ENCODE peak calls at places on chromosome 10, in six cellular contexts. C, E, Y, G, L and D are unnamed samples.

GRCh38 chr10:95260397-95260881 is 30.4 kb downstream of the PDLIM1 start:
- DNase-seq in C (no peak), E (no peak), Y (no peak), G (peak), L (peak), D (no peak)

GRCh38 chr10:88676283-88677060 is 12.2 kb downstream of the LIPF start:
- DNase-seq in C (no peak), E (no peak), Y (no peak), G (no peak), L (no peak), D (no peak)

GRCh38 chr10:31581741-31582323 is 262.8 kb downstream of the ZEB1 start:
- DNase-seq in C (no peak), E (no peak), Y (no peak), G (no peak), L (no peak), D (no peak)

GRCh38 chr10:49053053-49053997 is 62.0 kb downstream of the VSTM4 start:
- DNase-seq in C (no peak), E (no peak), Y (no peak), G (no peak), L (no peak), D (peak)

GRCh38 chr10:121490906-121491519 is 107.2 kb downstream of the FGFR2 start:
- DNase-seq in C (peak), E (peak), Y (no peak), G (no peak), L (no peak), D (no peak)

GRCh38 chr10:102131286-102132170 is 1.3 kb upstream of the PPRC1 start:
- DNase-seq in C (no peak), E (no peak), Y (no peak), G (no peak), L (no peak), D (no peak)

GRCh38 chr10:95290801-95291633 is at the start of gene PDLIM1:
- DNase-seq in C (peak), E (peak), Y (peak), G (peak), L (no peak), D (peak)

GRCh38 chr10:131150126-131150525 is 161.4 kb downstream of the TCERG1L start:
- DNase-seq in C (no peak), E (no peak), Y (peak), G (no peak), L (no peak), D (no peak)

GRCh38 chr10:510415-510881 is 179.0 kb downstream of the DIP2C start:
- DNase-seq in C (peak), E (no peak), Y (no peak), G (no peak), L (no peak), D (peak)

GRCh38 chr10:133377818-133378250 is 1.2 kb upstream of the PAOX start:
- DNase-seq in C (no peak), E (no peak), Y (no peak), G (no peak), L (no peak), D (no peak)

GRCh38 chr10:48744587-48744986 is 59.9 kb downstream of the WDFY4 start:
- DNase-seq in C (no peak), E (no peak), Y (no peak), G (no peak), L (no peak), D (no peak)

GRCh38 chr10:101161494-101162299 is 30.6 kb downstream of the TLX1 start:
- DNase-seq in C (peak), E (peak), Y (peak), G (peak), L (peak), D (peak)

GRCh38 chr10:37816290-37816689 is 41.1 kb downstream of the ZNF248 start:
- DNase-seq in C (no peak), E (no peak), Y (no peak), G (no peak), L (no peak), D (no peak)

GRCh38 chr10:101485681-101486554 is 102.1 kb downstream of the POLL start:
- DNase-seq in C (peak), E (peak), Y (no peak), G (no peak), L (no peak), D (no peak)

GRCh38 chr10:96122824-96123223 is 7.3 kb upstream of the ZNF518A start:
- DNase-seq in C (no peak), E (no peak), Y (no peak), G (no peak), L (no peak), D (no peak)

GRCh38 chr10:115321360-115321759 is 228.2 kb downstream of the ATRNL1 start:
- DNase-seq in C (no peak), E (no peak), Y (no peak), G (no peak), L (no peak), D (no peak)

GRCh38 chr10:15401382-15401781 is 30.3 kb upstream of the FAM171A1 start:
- DNase-seq in C (no peak), E (no peak), Y (no peak), G (no peak), L (no peak), D (no peak)

GRCh38 chr10:120727001-120727400 is 124.2 kb upstream of the WDR11 start:
- DNase-seq in C (no peak), E (no peak), Y (no peak), G (no peak), L (no peak), D (no peak)

GRCh38 chr10:28716748-28717147 is 39.4 kb downstream of the BAMBI start:
- DNase-seq in C (no peak), E (no peak), Y (no peak), G (no peak), L (no peak), D (no peak)

GRCh38 chr10:73953665-73954064 is 42.7 kb downstream of the PLAU start:
- DNase-seq in C (no peak), E (no peak), Y (no peak), G (no peak), L (no peak), D (no peak)

GRCh38 chr10:116892873-116893685 is 43.8 kb downstream of the ENO4 start:
- DNase-seq in C (no peak), E (no peak), Y (no peak), G (no peak), L (no peak), D (peak)

GRCh38 chr10:11742009-11742778 is at the start of gene ECHDC3:
- DNase-seq in C (no peak), E (peak), Y (peak), G (peak), L (no peak), D (peak)

GRCh38 chr10:79313911-79314439 is 33.3 kb upstream of the PPIF start:
- DNase-seq in C (no peak), E (no peak), Y (no peak), G (no peak), L (no peak), D (no peak)

GRCh38 chr10:26881600-26882331 is 21.0 kb upstream of the ABI1 start:
- DNase-seq in C (no peak), E (no peak), Y (no peak), G (peak), L (no peak), D (no peak)

GRCh38 chr10:11454160-11454559 is 157.3 kb downstream of the USP6NL start:
- DNase-seq in C (no peak), E (no peak), Y (no peak), G (no peak), L (no peak), D (no peak)

GRCh38 chr10:4343798-4344370 is 482.1 kb upstream of the AKR1E2 start:
- DNase-seq in C (no peak), E (no peak), Y (no peak), G (no peak), L (no peak), D (no peak)

GRCh38 chr10:3790272-3790671 is 5.3 kb upstream of the KLF6 start:
- DNase-seq in C (no peak), E (no peak), Y (no peak), G (no peak), L (no peak), D (no peak)

GRCh38 chr10:22580711-22581110 is 133.7 kb downstream of the PIP4K2A start:
- DNase-seq in C (no peak), E (no peak), Y (no peak), G (no peak), L (no peak), D (no peak)

GRCh38 chr10:100923580-100923979 is 10.8 kb downstream of the SLF2 start:
- DNase-seq in C (no peak), E (no peak), Y (no peak), G (no peak), L (no peak), D (no peak)

GRCh38 chr10:110947061-110947595 is 27.7 kb downstream of the SHOC2 start:
- DNase-seq in C (no peak), E (no peak), Y (no peak), G (no peak), L (no peak), D (no peak)

GRCh38 chr10:73762915-73763314 is 18.7 kb downstream of the SEC24C start:
- DNase-seq in C (no peak), E (no peak), Y (no peak), G (no peak), L (no peak), D (no peak)

GRCh38 chr10:79449181-79450146 is 4.0 kb upstream of the ZCCHC24 start:
- DNase-seq in C (peak), E (no peak), Y (no peak), G (no peak), L (no peak), D (peak)

GRCh38 chr10:100970914-100971811 is 1.9 kb downstream of the SEMA4G start:
- DNase-seq in C (peak), E (peak), Y (no peak), G (no peak), L (no peak), D (no peak)

GRCh38 chr10:79068203-79068561 is 584 bp upstream of the ZMIZ1 start:
- DNase-seq in C (no peak), E (no peak), Y (no peak), G (peak), L (no peak), D (no peak)

DNA sequence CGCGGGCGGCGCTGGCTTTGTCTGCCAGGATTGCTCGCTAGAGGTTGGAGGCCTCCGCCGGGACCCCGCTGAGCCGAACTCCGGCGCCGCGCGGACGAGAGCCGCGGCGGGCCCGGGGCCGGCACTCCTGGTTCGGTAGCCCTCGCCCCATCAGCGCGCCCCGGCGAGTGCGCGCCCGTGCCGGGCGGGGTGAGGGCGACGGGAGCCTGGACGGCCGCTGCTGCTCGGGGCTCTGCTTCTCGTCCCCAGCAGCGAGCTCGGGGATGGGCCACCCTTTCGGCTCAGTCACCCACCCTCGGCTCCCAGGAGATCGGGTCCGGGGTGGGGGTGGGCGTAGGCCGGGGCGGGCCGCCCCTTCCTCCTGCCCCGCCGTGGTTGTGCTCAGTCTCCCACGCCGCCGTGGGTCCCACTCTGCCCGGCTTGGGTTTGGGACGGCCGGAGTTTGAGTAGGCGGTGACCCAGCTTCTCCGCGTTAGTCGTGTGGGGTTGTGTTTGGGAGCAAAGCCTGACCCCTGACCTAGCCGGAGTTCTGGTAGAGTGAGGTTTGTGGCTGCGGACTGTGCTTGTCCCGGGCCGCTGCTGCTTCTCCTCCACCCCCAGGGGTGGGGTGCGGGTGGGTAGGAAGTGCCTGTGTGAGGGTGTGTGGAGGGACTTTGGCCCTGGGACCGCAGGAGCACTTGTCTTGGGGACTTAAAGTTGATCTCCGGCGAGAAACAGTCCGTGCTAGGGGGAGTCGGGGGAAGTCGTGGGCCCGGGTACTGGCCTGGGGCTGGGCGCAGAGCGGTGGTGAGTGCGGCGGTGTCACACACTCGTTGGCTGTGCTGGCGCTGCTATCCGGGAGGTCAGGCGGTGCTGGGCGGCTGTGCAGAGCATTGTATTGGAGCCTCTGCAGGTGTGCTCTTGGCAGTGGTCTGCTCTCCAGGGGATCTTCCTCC is 683 bp downstream of the TSPAN14 start:
- DNase-seq in C (peak), E (peak), Y (no peak), G (peak), L (no peak), D (no peak)
- H3K4me3 ChIP-seq in C (peak), E (peak), Y (peak), G (peak), L (peak), D (peak)

GRCh38 chr10:119301397-119301796 is 94.0 kb downstream of the GRK5 start:
- DNase-seq in C (no peak), E (peak), Y (no peak), G (no peak), L (no peak), D (no peak)
- H3K27ac ChIP-seq in C (peak), E (peak), Y (peak), G (no peak), L (peak), D (peak)

GRCh38 chr10:72275351-72276012 is 1.8 kb downstream of the DDIT4 start:
- DNase-seq in C (no peak), E (peak), Y (no peak), G (peak), L (no peak), D (no peak)
- TF ChIP-seq POLR2AphosphoS5 in C (no peak), E (no peak), Y (peak), G (peak), L (peak), D (peak)

GRCh38 chr10:129652021-129652420 is 185.0 kb downstream of the MGMT start:
- DNase-seq in C (no peak), E (no peak), Y (no peak), G (no peak), L (no peak), D (no peak)

GRCh38 chr10:129654461-129654860 is 187.4 kb downstream of the MGMT start:
- DNase-seq in C (no peak), E (no peak), Y (no peak), G (no peak), L (no peak), D (no peak)

GRCh38 chr10:129653861-129654260 is 186.8 kb downstream of the MGMT start:
- DNase-seq in C (no peak), E (no peak), Y (no peak), G (no peak), L (no peak), D (no peak)

GRCh38 chr10:129655007-129655678 is 188.1 kb downstream of the MGMT start:
- DNase-seq in C (no peak), E (no peak), Y (no peak), G (no peak), L (no peak), D (no peak)

DNA sequence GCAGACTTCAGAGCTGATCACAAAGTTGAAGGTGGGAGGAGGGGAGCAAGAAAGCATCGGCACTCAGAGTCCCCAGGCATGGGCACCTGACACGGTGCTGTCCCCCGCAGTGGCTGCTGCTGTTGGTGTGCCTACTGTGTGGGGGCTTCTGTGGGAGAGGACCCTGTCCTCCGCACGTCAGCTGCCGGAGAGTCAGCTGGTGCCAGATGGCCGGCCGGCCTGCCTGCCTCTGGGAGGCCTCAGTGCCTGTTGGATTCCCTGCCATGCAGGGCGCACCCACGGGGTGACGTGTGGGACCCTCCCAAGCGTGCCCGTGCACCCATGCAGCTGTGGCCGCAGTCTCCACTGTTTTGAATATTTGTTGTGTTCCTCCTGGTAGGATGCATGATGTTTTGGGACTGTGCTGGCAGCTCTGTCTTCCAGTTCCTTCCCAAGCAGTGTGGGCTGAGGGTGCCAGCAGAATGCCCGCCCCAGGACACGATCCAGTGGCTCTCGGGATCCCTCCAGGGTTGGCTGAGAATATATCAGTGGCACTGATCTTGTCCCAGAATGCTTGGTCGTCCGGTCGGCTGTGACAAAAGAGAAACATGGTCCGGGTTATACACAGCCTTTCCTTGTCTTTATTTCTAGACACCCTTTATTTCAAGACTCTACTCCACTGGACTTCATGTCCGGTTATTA is 185.6 kb downstream of the MGMT start:
- DNase-seq in C (no peak), E (no peak), Y (no peak), G (no peak), L (no peak), D (no peak)
- H3K4me3 ChIP-seq in C (no peak), E (no peak), Y (no peak), G (no peak), L (no peak), D (no peak)

DNA sequence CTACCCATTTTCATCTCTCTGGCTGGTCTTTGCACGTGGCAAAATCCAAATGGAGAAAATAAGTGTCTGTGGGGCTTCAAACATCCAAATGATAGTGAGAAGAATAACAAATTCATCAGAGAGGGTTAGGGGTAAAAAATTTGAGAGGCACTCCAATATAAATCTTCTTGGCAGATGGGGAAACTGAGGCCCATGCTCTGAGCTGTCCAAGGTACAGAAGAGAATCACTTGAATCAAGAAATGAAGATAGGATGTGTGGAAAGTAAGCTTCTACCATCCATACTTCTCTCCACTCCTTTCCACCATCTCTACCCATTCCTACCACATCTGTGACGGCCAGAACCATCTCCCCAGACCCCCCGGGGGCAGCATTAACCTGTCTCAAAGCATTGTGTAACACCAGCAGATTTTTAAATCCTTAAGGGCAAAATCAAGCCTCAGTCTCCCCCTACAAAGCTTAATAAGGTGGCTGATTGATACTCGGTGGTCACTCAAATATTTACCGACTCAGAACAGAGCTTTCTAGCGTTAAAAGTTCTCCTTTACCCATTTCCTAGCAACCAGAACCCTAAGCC is 816 bp downstream of the GOT1 start:
- DNase-seq in C (no peak), E (no peak), Y (no peak), G (no peak), L (no peak), D (no peak)
- H3K27ac ChIP-seq in C (peak), E (peak), Y (peak), G (peak), L (peak), D (no peak)

DNA sequence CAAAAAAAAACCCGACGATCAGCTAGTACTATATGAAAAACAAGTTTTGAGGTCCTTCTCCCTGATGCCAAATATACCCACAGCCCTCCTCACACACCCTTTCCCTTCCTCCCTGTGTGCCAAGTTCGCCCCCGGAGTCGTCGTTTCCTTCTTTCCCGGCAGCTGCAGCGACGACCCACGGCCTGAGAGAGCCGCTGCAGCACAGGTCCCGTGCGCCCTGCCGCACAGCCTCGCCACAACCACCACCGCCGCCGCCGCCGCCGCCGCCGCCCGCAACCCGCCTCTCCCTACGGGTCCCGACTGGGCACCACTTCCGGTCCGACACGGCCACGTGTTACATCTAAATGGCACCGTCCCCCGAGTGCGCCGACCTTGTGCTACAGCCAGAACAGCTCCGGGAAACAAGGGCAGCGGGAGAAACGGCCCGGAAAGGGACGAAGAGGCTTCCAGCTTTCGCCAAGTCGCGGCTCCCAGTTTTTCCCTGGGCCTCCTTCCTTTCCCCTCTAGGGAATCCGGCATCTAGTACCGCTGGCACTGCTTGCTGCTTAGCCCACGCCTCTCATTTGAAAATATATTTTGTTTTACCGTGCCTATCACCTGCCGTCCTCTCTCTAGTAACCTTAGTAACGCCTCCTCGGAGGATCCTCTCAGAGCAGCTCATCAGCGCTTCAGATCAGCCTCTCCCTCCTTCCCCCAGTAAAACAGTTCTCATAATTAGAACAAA is at the start of gene FRA10AC1:
- DNase-seq in C (peak), E (peak), Y (peak), G (peak), L (peak), D (peak)
- TF ChIP-seq POLR2AphosphoS5 in C (peak), E (peak), Y (peak), G (peak), L (peak), D (peak)

GRCh38 chr10:114313139-114313538 is 74.1 kb downstream of the VWA2 start:
- DNase-seq in C (peak), E (no peak), Y (no peak), G (no peak), L (no peak), D (no peak)
- H3K4me3 ChIP-seq in C (no peak), E (no peak), Y (no peak), G (no peak), L (no peak), D (no peak)

DNA sequence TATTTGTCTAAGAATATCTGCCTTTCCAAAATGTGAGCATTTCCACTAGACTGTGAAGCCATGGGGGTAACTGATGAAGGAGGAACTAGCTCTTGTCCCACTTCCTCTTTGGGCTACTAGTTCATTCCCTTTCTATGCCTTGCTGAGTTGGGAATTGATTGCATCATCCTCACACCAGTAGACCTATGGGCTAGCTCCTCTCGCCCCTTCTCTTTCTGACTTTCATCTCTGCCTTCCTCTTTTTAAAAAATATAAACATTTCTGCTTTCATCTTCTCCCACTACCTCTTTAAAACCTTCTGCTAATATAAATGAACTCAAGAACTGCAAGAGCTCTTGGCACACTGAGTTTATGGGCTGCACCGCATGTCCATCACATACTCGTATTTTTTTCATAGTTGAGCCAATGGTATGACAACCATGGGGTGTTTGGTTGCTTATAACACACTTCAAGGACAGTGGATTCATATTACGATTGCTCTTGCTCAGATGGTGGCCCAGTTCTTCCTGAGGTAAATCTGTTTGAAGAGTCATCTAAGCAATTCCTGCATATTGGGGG is 182.0 kb downstream of the REEP3 start:
- DNase-seq in C (no peak), E (no peak), Y (no peak), G (no peak), L (no peak), D (no peak)
- H3K27ac ChIP-seq in C (no peak), E (no peak), Y (no peak), G (no peak), L (peak), D (peak)